ENCODE peak calls at places on chromosomes 6 and 20, in four cellular contexts. M, R, N and C are unnamed samples.
A peak's percentile ranks its signal among the peaks of the same experiment; 100 is the strongest.

GRCh38 chr6:136991614-136992013 is 53.2 kb downstream of the IL20RA start:
- DNase-seq in M (no peak), R (no peak), N (no peak), C (no peak)

GRCh38 chr6:157982297-157982579 is 575 bp downstream of the SYNJ2 start:
- DNase-seq in M (peak; percentile 68), R (no peak), N (no peak), C (peak; percentile 19)

GRCh38 chr6:151765444-151765886 is 42.0 kb upstream of the ESR1 start:
- DNase-seq in M (peak; percentile 23), R (peak; percentile 90), N (no peak), C (no peak)

GRCh38 chr6:107488875-107489635 is 862 bp upstream of the SOBP start:
- DNase-seq in M (no peak), R (peak; percentile 20), N (peak; percentile 43), C (no peak)

GRCh38 chr20:40868568-40869223 is 159.9 kb upstream of the TOP1 start:
- DNase-seq in M (no peak), R (peak; percentile 83), N (no peak), C (no peak)

GRCh38 chr6:31209137-31209536 is 38.7 kb upstream of the POU5F1 start:
- DNase-seq in M (no peak), R (no peak), N (no peak), C (no peak)

GRCh38 chr6:168734523-168734922 is 293.5 kb downstream of the SMOC2 start:
- DNase-seq in M (no peak), R (no peak), N (no peak), C (no peak)

GRCh38 chr6:83310046-83310445 is 116.9 kb downstream of the RWDD2A start:
- DNase-seq in M (no peak), R (no peak), N (no peak), C (no peak)

GRCh38 chr6:28719275-28719940 is 193.7 kb downstream of the GPX5 start:
- DNase-seq in M (no peak), R (no peak), N (no peak), C (no peak)

GRCh38 chr20:57265649-57266250 is 691 bp downstream of the BMP7 start:
- DNase-seq in M (no peak), R (no peak), N (no peak), C (no peak)

GRCh38 chr20:5806457-5807263 is 56.5 kb downstream of the SHLD1 start:
- DNase-seq in M (no peak), R (no peak), N (no peak), C (no peak)

GRCh38 chr20:22623211-22623610 is 38.8 kb upstream of the FOXA2 start:
- DNase-seq in M (no peak), R (no peak), N (no peak), C (no peak)

GRCh38 chr20:63755933-63756647 is 16.5 kb downstream of the SLC2A4RG start:
- DNase-seq in M (no peak), R (no peak), N (no peak), C (no peak)

GRCh38 chr6:34106421-34106820 is 39.5 kb downstream of the GRM4 start:
- DNase-seq in M (no peak), R (no peak), N (no peak), C (no peak)

GRCh38 chr6:34104186-34104585 is 41.7 kb downstream of the GRM4 start:
- DNase-seq in M (no peak), R (no peak), N (no peak), C (no peak)

GRCh38 chr6:34108159-34108558 is 37.7 kb downstream of the GRM4 start:
- DNase-seq in M (no peak), R (no peak), N (no peak), C (no peak)

GRCh38 chr6:34104628-34105027 is 41.3 kb downstream of the GRM4 start:
- DNase-seq in M (no peak), R (no peak), N (no peak), C (no peak)

DNA sequence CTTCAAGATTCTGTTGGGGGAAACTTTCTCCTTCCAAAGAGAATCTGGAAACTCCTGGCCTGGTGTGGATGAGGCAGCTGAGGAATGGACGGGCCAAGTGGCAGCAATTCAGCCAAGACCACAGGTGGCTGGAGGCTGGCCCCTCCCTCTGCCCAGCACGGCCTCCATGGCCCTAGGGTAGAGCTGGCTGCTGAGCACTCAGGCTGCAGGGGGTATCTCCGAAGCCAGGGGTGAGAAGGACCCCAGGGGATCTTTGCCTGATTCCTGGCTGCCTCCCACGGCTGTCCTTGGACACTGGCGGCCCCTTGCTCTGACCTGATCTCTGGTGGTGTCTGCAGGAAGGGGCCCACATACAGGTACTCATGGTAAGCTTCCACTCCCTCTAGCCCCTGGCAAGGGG is 39.0 kb downstream of the GRM4 start:
- DNase-seq in M (no peak), R (no peak), N (no peak), C (no peak)
- TF ChIP-seq CTCF in M (no peak), R (no peak), N (no peak), C (no peak)

GRCh38 chr6:4163408-4163807 is 28.0 kb upstream of the ECI2 start:
- DNase-seq in M (no peak), R (no peak), N (no peak), C (no peak)

GRCh38 chr6:4167123-4167522 is 31.7 kb upstream of the ECI2 start:
- DNase-seq in M (no peak), R (no peak), N (no peak), C (no peak)

GRCh38 chr6:4162345-4162744 is 27.0 kb upstream of the ECI2 start:
- DNase-seq in M (no peak), R (no peak), N (no peak), C (no peak)

GRCh38 chr6:4164456-4164855 is 29.1 kb upstream of the ECI2 start:
- DNase-seq in M (no peak), R (no peak), N (no peak), C (no peak)

DNA sequence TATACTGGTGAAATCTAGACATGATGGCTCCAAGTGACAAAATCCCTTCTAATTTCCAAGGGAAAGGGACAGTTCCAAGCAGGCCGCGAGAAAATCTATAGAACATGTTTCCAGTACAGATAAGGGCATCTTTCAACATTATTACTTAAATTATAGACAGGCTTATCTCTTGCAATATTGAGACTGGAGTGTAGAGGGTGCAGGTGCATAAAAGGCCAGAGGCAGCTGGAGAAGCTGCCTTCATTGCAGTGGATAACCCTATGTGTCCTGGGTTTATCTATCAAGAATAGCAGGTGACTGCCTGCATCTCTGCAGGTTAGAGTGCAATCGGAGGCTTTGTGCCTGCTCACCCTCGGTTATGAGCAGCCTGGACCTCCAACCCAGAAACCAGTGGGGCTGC is 28.7 kb upstream of the ECI2 start:
- DNase-seq in M (no peak), R (no peak), N (no peak), C (no peak)
- TF ChIP-seq CTCF in M (no peak), R (no peak), N (no peak), C (no peak)

GRCh38 chr6:116100419-116101297 is at the start of gene NT5DC1:
- DNase-seq in M (peak; percentile 92), R (peak; percentile 75), N (peak; percentile 86), C (peak; percentile 85)
- TF ChIP-seq CTCF in M (peak; percentile 27), R (peak; percentile 30), N (peak; percentile 51), C (peak; percentile 52)

GRCh38 chr6:24874776-24875175 is 61.0 kb downstream of the RIPOR2 start:
- DNase-seq in M (no peak), R (no peak), N (no peak), C (no peak)

GRCh38 chr6:24879351-24879750 is 56.4 kb downstream of the RIPOR2 start:
- DNase-seq in M (no peak), R (no peak), N (no peak), C (no peak)

GRCh38 chr6:24872769-24873168 is 63.0 kb downstream of the RIPOR2 start:
- DNase-seq in M (no peak), R (no peak), N (no peak), C (no peak)

GRCh38 chr6:24874128-24874527 is 61.6 kb downstream of the RIPOR2 start:
- DNase-seq in M (no peak), R (no peak), N (no peak), C (no peak)

GRCh38 chr6:24876496-24877465 is 59.0 kb downstream of the RIPOR2 start:
- DNase-seq in M (no peak), R (no peak), N (no peak), C (no peak)
- TF ChIP-seq CTCF in M (no peak), R (no peak), N (no peak), C (no peak)

DNA sequence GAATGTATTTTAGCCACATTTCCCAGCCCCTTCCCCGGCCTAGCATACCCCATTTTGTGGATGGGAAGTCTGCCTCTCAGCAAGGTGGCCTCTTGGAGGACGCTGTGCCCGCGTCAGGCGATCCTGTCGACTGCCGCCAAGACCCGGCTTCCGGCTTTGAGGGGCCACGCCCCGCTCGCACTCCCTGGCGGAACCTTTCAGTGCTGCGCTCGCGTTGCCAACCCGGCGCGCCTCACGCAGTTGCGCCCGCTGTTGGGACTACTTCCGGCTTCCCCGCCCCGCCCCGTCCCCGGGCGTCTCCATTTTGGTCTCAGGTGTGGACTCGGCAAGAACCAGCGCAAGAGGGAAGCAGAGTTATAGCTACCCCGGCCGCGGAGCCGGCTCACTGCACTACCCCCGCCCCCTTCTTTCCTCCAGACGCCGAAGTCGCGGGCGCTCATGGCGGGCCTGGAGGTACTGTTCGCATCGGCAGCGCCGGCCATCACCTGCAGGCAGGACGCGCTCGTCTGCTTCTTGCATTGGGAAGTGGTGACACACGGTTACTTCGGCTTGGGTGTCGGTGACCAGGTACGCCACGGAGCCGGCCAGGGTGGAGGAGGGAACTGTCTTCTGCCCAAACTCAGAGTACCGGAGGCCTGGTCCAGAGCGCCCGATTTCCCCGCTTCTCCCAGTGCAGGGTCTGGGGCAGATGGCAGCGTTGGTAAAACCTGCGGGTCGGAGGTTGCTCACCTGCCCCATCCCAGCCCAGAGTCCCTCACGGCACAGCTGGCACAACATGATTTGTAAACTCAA is at the start of gene PSMF1:
- DNase-seq in M (peak; percentile 96), R (peak; percentile 90), N (peak; percentile 96), C (peak; percentile 91)
- TF ChIP-seq CTCF in M (peak; percentile 5), R (no peak), N (peak; percentile 36), C (no peak)

GRCh38 chr20:32034581-32035397 is 17.3 kb upstream of the HCK start:
- DNase-seq in M (no peak), R (no peak), N (no peak), C (no peak)
- TF ChIP-seq CTCF in M (no peak), R (no peak), N (peak; percentile 34), C (no peak)

GRCh38 chr6:91164105-91164504 is 577.2 kb upstream of the MAP3K7 start:
- DNase-seq in M (no peak), R (no peak), N (no peak), C (no peak)

GRCh38 chr6:91166271-91166670 is 579.4 kb upstream of the MAP3K7 start:
- DNase-seq in M (no peak), R (peak; percentile 9), N (no peak), C (no peak)

GRCh38 chr6:91173651-91174050 is 586.8 kb upstream of the MAP3K7 start:
- DNase-seq in M (no peak), R (no peak), N (no peak), C (no peak)

GRCh38 chr6:91167846-91168245 is 581.0 kb upstream of the MAP3K7 start:
- DNase-seq in M (no peak), R (no peak), N (no peak), C (no peak)
- TF ChIP-seq CTCF in M (peak; percentile 13), R (peak; percentile 42), N (no peak), C (no peak)

GRCh38 chr20:47785900-47786762 is 850 bp upstream of the SULF2 start:
- DNase-seq in M (peak; percentile 69), R (peak; percentile 73), N (peak; percentile 61), C (no peak)
- TF ChIP-seq CTCF in M (peak; percentile 68), R (peak; percentile 67), N (peak; percentile 80), C (no peak)